ENCODE peak calls at places on chromosome 10, in eight cellular contexts. P, A, X, O, M, Z, R and V are unnamed samples.

GRCh38 chr10:3835770-3836169 is 50.8 kb upstream of the KLF6 start:
- DNase-seq in X (no peak), A (no peak), R (no peak), P (no peak), Z (no peak), O (no peak), M (no peak), V (no peak)

GRCh38 chr10:78254013-78254412 is 220.3 kb downstream of the RPS24 start:
- DNase-seq in X (no peak), P (no peak), Z (no peak), O (no peak), A (no peak), R (no peak), M (no peak), V (no peak)

GRCh38 chr10:29841724-29842649 is 207.2 kb upstream of the SVIL start:
- DNase-seq in Z (peak; percentile 88), M (no peak), A (no peak), X (no peak), P (peak; percentile 58), R (peak; percentile 47), O (peak; percentile 82), V (no peak)

GRCh38 chr10:71745659-71746250 is 26.2 kb upstream of the C10orf105 start:
- DNase-seq in P (no peak), O (no peak), Z (no peak), M (no peak), X (no peak), R (no peak), A (no peak), V (no peak)

GRCh38 chr10:99524736-99525380 is 7.9 kb upstream of the NKX2-3 start:
- DNase-seq in A (no peak), M (no peak), Z (no peak), O (no peak), R (no peak), X (no peak), P (no peak), V (no peak)

GRCh38 chr10:117284726-117285494 is 44.0 kb downstream of the SLC18A2 start:
- DNase-seq in M (no peak), A (no peak), Z (no peak), O (no peak), R (no peak), X (no peak), P (no peak), V (no peak)

GRCh38 chr10:17847586-17848296 is 38.6 kb downstream of the MRC1 start:
- DNase-seq in O (peak; percentile 11), X (no peak), R (no peak), P (peak; percentile 32), M (no peak), A (peak; percentile 11), Z (peak; percentile 1), V (no peak)

GRCh38 chr10:21406595-21407218 is 118.8 kb downstream of the SKIDA1 start:
- DNase-seq in P (peak; percentile 64), O (no peak), A (no peak), X (no peak), Z (no peak), M (no peak), R (no peak), V (no peak)

GRCh38 chr10:32412499-32412853 is 33.5 kb upstream of the CCDC7 start:
- DNase-seq in A (no peak), R (no peak), P (peak; percentile 85), O (peak; percentile 78), M (no peak), X (no peak), Z (no peak), V (no peak)

GRCh38 chr10:105239311-105240215 is 598.5 kb downstream of the SORCS3 start:
- DNase-seq in M (no peak), P (no peak), O (peak; percentile 70), R (no peak), Z (no peak), A (no peak), X (no peak), V (no peak)

GRCh38 chr10:128047337-128047736 is 78.9 kb downstream of the MKI67 start:
- DNase-seq in A (peak; percentile 87), X (peak; percentile 76), O (peak; percentile 89), Z (no peak), P (peak; percentile 86), M (peak; percentile 86), R (peak; percentile 92), V (peak; percentile 93)

GRCh38 chr10:6409982-6410694 is 169.9 kb downstream of the PRKCQ start:
- DNase-seq in R (peak; percentile 36), X (no peak), O (peak; percentile 67), Z (no peak), M (peak; percentile 47), P (peak; percentile 90), A (no peak), V (no peak)

GRCh38 chr10:74643586-74643956 is 182.8 kb upstream of the KAT6B start:
- DNase-seq in M (no peak), X (no peak), R (no peak), A (no peak), O (no peak), P (no peak), Z (no peak), V (no peak)

GRCh38 chr10:15427836-15428414 is 56.8 kb upstream of the FAM171A1 start:
- DNase-seq in P (peak; percentile 49), O (peak; percentile 51), R (no peak), A (peak; percentile 14), X (no peak), Z (peak; percentile 8), M (no peak), V (no peak)

GRCh38 chr10:63236113-63236935 is 103.2 kb downstream of the NRBF2 start:
- DNase-seq in O (peak; percentile 99), A (peak; percentile 47), M (no peak), Z (no peak), P (peak; percentile 93), X (no peak), R (no peak), V (no peak)

GRCh38 chr10:121754667-121755066 is 156.4 kb upstream of the FGFR2 start:
- DNase-seq in X (no peak), A (no peak), Z (no peak), O (peak; percentile 79), R (no peak), M (no peak), P (no peak), V (no peak)

GRCh38 chr10:108544500-108545120 is 1378.7 kb downstream of the XPNPEP1 start:
- DNase-seq in O (peak; percentile 53), A (peak; percentile 53), X (peak; percentile 53), P (peak; percentile 55), Z (peak; percentile 7), R (peak; percentile 60), M (no peak), V (no peak)

GRCh38 chr10:79143879-79144278 is 75.1 kb downstream of the ZMIZ1 start:
- DNase-seq in X (no peak), Z (no peak), P (no peak), R (no peak), M (no peak), O (no peak), A (no peak), V (no peak)

GRCh38 chr10:132677905-132678298 is 108.0 kb downstream of the NKX6-2 start:
- DNase-seq in A (no peak), O (no peak), P (no peak), R (no peak), Z (no peak), M (no peak), X (peak; percentile 21), V (no peak)

GRCh38 chr10:88670497-88670896 is 6.3 kb downstream of the LIPF start:
- DNase-seq in R (no peak), A (no peak), X (no peak), M (peak; percentile 2), P (no peak), Z (no peak), O (peak; percentile 12), V (no peak)

GRCh38 chr10:86830043-86830591 is 73.7 kb downstream of the BMPR1A start:
- DNase-seq in X (no peak), A (no peak), M (no peak), Z (no peak), O (no peak), P (no peak), R (no peak), V (no peak)

GRCh38 chr10:13953371-13953770 is 366.6 kb downstream of the PRPF18 start:
- DNase-seq in P (no peak), M (no peak), X (no peak), Z (no peak), R (no peak), A (no peak), O (no peak), V (no peak)

GRCh38 chr10:58898854-58899573 is 277.4 kb upstream of the PHYHIPL start:
- DNase-seq in P (no peak), A (no peak), O (no peak), R (no peak), X (no peak), Z (no peak), M (no peak), V (no peak)

GRCh38 chr10:29257106-29257783 is 31.6 kb upstream of the LYZL1 start:
- DNase-seq in R (peak; percentile 53), P (peak; percentile 99), X (no peak), Z (no peak), M (no peak), A (no peak), O (peak; percentile 88), V (no peak)

GRCh38 chr10:69503896-69504265 is 52.6 kb downstream of the TSPAN15 start:
- DNase-seq in P (no peak), X (no peak), M (no peak), R (no peak), A (no peak), Z (no peak), O (no peak), V (no peak)

GRCh38 chr10:127872871-127873600 is 19.7 kb downstream of the CLRN3 start:
- DNase-seq in X (no peak), O (no peak), P (no peak), R (peak; percentile 83), A (no peak), Z (no peak), M (no peak), V (no peak)

GRCh38 chr10:34047389-34047788 is 712.9 kb upstream of the NRP1 start:
- DNase-seq in M (no peak), R (no peak), Z (no peak), P (no peak), O (no peak), A (no peak), X (no peak), V (no peak)

GRCh38 chr10:46534828-46535524 is 21.5 kb downstream of the GPRIN2 start:
- DNase-seq in O (no peak), R (peak; percentile 5), Z (no peak), X (peak; percentile 15), P (peak; percentile 61), A (no peak), M (no peak), V (no peak)

GRCh38 chr10:78963074-78964034 is 105.4 kb upstream of the ZMIZ1 start:
- DNase-seq in Z (no peak), R (no peak), X (no peak), P (no peak), M (no peak), A (no peak), O (no peak), V (no peak)

GRCh38 chr10:64113796-64114195 is 592.6 kb downstream of the REEP3 start:
- DNase-seq in P (no peak), O (no peak), M (no peak), Z (no peak), X (no peak), R (no peak), A (no peak), V (no peak)

GRCh38 chr10:30562787-30563186 is 66.8 kb downstream of the LYZL2 start:
- DNase-seq in P (no peak), Z (no peak), A (no peak), X (no peak), O (no peak), R (no peak), M (no peak), V (no peak)

GRCh38 chr10:59373071-59373470 is 10.7 kb upstream of the FAM13C start:
- DNase-seq in P (peak; percentile 79), O (no peak), A (no peak), R (no peak), M (no peak), X (no peak), Z (no peak), V (no peak)